ENCODE peak calls at places on chromosomes 11 and 22, in nine cellular contexts. One of them, this sample, is unnamed.

GRCh38 chr11:132205496-132205895 is 835.1 kb downstream of the NTM start:
- DNase-seq in foreskin fibroblast: no peak
- DNase-seq in NB4: no peak
- DNase-seq in fibroblast of the aortic adventitia: no peak
- DNase-seq in mammary epithelial cell: no peak
- DNase-seq in HFF-Myc: no peak
- DNase-seq in AG04450: no peak
- DNase-seq in coronary artery: no peak
- DNase-seq in heart right ventricle: no peak
- DNase-seq in this sample: no peak

GRCh38 chr11:116504541-116505149 is 268.1 kb downstream of the BUD13 start:
- DNase-seq in NB4: no peak
- DNase-seq in AG04450: no peak
- DNase-seq in HFF-Myc: no peak
- DNase-seq in coronary artery: peak
- DNase-seq in fibroblast of the aortic adventitia: no peak
- DNase-seq in heart right ventricle: no peak
- DNase-seq in mammary epithelial cell: no peak
- DNase-seq in foreskin fibroblast: no peak
- DNase-seq in this sample: no peak

GRCh38 chr11:1748467-1749019 is 1.9 kb downstream of the IFITM10 start:
- DNase-seq in mammary epithelial cell: peak
- DNase-seq in HFF-Myc: no peak
- DNase-seq in coronary artery: no peak
- DNase-seq in heart right ventricle: no peak
- DNase-seq in NB4: no peak
- DNase-seq in foreskin fibroblast: no peak
- DNase-seq in fibroblast of the aortic adventitia: no peak
- DNase-seq in AG04450: no peak
- DNase-seq in this sample: no peak

GRCh38 chr11:78354741-78355705 is 62.6 kb downstream of the GAB2 start:
- DNase-seq in foreskin fibroblast: peak
- DNase-seq in heart right ventricle: no peak
- DNase-seq in AG04450: no peak
- DNase-seq in mammary epithelial cell: no peak
- DNase-seq in fibroblast of the aortic adventitia: peak
- DNase-seq in NB4: peak
- DNase-seq in coronary artery: no peak
- DNase-seq in HFF-Myc: no peak
- DNase-seq in this sample: no peak

GRCh38 chr22:21567456-21568206 is at the start of gene UBE2L3:
- DNase-seq in heart right ventricle: peak
- DNase-seq in AG04450: peak
- DNase-seq in coronary artery: peak
- DNase-seq in NB4: peak
- DNase-seq in foreskin fibroblast: peak
- DNase-seq in fibroblast of the aortic adventitia: peak
- DNase-seq in HFF-Myc: peak
- DNase-seq in mammary epithelial cell: peak
- DNase-seq in this sample: peak

GRCh38 chr11:44309483-44310197 is at the start of gene ALX4:
- DNase-seq in foreskin fibroblast: peak
- DNase-seq in coronary artery: no peak
- DNase-seq in fibroblast of the aortic adventitia: no peak
- DNase-seq in heart right ventricle: peak
- DNase-seq in mammary epithelial cell: peak
- DNase-seq in AG04450: no peak
- DNase-seq in HFF-Myc: no peak
- DNase-seq in NB4: peak
- DNase-seq in this sample: no peak

GRCh38 chr11:102950622-102951081 is 4.9 kb downstream of the MMP13 start:
- DNase-seq in HFF-Myc: no peak
- DNase-seq in mammary epithelial cell: peak
- DNase-seq in fibroblast of the aortic adventitia: peak
- DNase-seq in NB4: peak
- DNase-seq in AG04450: no peak
- DNase-seq in coronary artery: no peak
- DNase-seq in heart right ventricle: no peak
- DNase-seq in foreskin fibroblast: peak
- DNase-seq in this sample: peak

GRCh38 chr22:46902436-46902835 is 140.0 kb downstream of the TBC1D22A start:
- DNase-seq in coronary artery: no peak
- DNase-seq in NB4: no peak
- DNase-seq in foreskin fibroblast: no peak
- DNase-seq in heart right ventricle: no peak
- DNase-seq in fibroblast of the aortic adventitia: no peak
- DNase-seq in mammary epithelial cell: no peak
- DNase-seq in HFF-Myc: no peak
- DNase-seq in AG04450: no peak
- DNase-seq in this sample: no peak

GRCh38 chr11:1863352-1864215 is 10.7 kb downstream of the LSP1 start:
- DNase-seq in NB4: peak
- DNase-seq in mammary epithelial cell: peak
- DNase-seq in coronary artery: peak
- DNase-seq in HFF-Myc: peak
- DNase-seq in heart right ventricle: peak
- DNase-seq in fibroblast of the aortic adventitia: peak
- DNase-seq in foreskin fibroblast: peak
- DNase-seq in AG04450: peak
- DNase-seq in this sample: peak

GRCh38 chr11:102172127-102172848 is 62.0 kb downstream of the YAP1 start:
- DNase-seq in mammary epithelial cell: peak
- DNase-seq in heart right ventricle: no peak
- DNase-seq in coronary artery: no peak
- DNase-seq in AG04450: no peak
- DNase-seq in foreskin fibroblast: peak
- DNase-seq in fibroblast of the aortic adventitia: peak
- DNase-seq in NB4: no peak
- DNase-seq in HFF-Myc: no peak
- DNase-seq in this sample: peak

GRCh38 chr22:28857288-28857687 is 26.1 kb upstream of the ZNRF3 start:
- DNase-seq in NB4: no peak
- DNase-seq in coronary artery: no peak
- DNase-seq in mammary epithelial cell: no peak
- DNase-seq in HFF-Myc: no peak
- DNase-seq in foreskin fibroblast: no peak
- DNase-seq in fibroblast of the aortic adventitia: no peak
- DNase-seq in heart right ventricle: no peak
- DNase-seq in AG04450: no peak
- DNase-seq in this sample: no peak

GRCh38 chr11:16956538-16957153 is 57.6 kb downstream of the PLEKHA7 start:
- DNase-seq in fibroblast of the aortic adventitia: no peak
- DNase-seq in NB4: no peak
- DNase-seq in coronary artery: no peak
- DNase-seq in AG04450: no peak
- DNase-seq in HFF-Myc: no peak
- DNase-seq in mammary epithelial cell: peak
- DNase-seq in foreskin fibroblast: no peak
- DNase-seq in heart right ventricle: no peak
- DNase-seq in this sample: peak

GRCh38 chr11:134691985-134692384 is 279.9 kb upstream of the B3GAT1 start:
- DNase-seq in fibroblast of the aortic adventitia: peak
- DNase-seq in AG04450: no peak
- DNase-seq in heart right ventricle: no peak
- DNase-seq in coronary artery: no peak
- DNase-seq in foreskin fibroblast: no peak
- DNase-seq in mammary epithelial cell: peak
- DNase-seq in NB4: no peak
- DNase-seq in HFF-Myc: no peak
- DNase-seq in this sample: peak

GRCh38 chr22:23400286-23400981 is 179.7 kb downstream of the IGLL1 start:
- DNase-seq in NB4: no peak
- DNase-seq in heart right ventricle: no peak
- DNase-seq in coronary artery: no peak
- DNase-seq in fibroblast of the aortic adventitia: no peak
- DNase-seq in AG04450: no peak
- DNase-seq in foreskin fibroblast: no peak
- DNase-seq in mammary epithelial cell: no peak
- DNase-seq in HFF-Myc: no peak
- DNase-seq in this sample: no peak

DNA sequence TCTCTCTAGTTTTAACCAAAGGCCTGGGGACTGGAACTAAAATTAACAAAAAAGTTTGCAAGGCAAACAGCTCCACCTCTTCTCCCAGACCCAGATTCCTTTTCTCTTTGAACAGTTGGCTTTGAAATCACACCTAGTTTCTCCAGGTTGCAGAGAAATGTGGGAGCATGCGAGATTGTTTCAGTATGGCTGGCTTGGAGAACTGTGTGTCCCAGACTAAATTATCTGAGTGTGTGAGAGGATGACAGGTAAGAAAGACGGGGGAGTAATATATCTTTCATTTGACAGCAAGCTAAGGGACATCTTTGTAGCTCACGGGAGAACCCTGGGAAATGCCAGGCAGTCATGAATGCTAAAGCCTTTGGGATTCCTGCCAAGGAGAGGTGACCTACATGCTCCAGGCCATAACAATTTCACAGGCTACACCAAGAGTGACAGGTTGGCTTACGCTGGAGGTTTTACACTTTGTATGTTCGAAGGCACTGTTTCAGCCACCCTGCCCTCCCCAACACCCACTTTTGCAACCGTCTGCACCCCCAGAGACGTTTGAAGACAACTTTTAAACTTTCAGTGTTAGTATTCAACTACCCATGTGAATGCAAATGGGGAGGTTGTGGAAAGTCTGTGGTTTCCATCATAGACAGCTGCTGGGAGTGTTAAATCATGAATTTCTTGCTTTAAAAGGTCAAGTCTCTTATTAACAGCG is 109.3 kb upstream of the SNX19 start:
- DNase-seq in heart right ventricle: no peak
- DNase-seq in fibroblast of the aortic adventitia: no peak
- DNase-seq in coronary artery: no peak
- DNase-seq in mammary epithelial cell: no peak
- DNase-seq in AG04450: no peak
- DNase-seq in foreskin fibroblast: no peak
- DNase-seq in NB4: no peak
- DNase-seq in HFF-Myc: no peak
- DNase-seq in this sample: no peak
- TF ChIP-seq CTCF in heart right ventricle: no peak
- TF ChIP-seq CTCF in fibroblast of the aortic adventitia: no peak
- TF ChIP-seq CTCF in coronary artery: no peak
- TF ChIP-seq CTCF in mammary epithelial cell: no peak
- TF ChIP-seq CTCF in AG04450: no peak
- TF ChIP-seq CTCF in foreskin fibroblast: no peak
- TF ChIP-seq CTCF in NB4: no peak
- TF ChIP-seq CTCF in HFF-Myc: no peak
- TF ChIP-seq CTCF in this sample: no peak

GRCh38 chr11:32432565-32433248 is 2.6 kb downstream of the WT1 start:
- DNase-seq in foreskin fibroblast: no peak
- DNase-seq in AG04450: no peak
- DNase-seq in NB4: peak
- DNase-seq in coronary artery: no peak
- DNase-seq in heart right ventricle: no peak
- DNase-seq in HFF-Myc: no peak
- DNase-seq in mammary epithelial cell: no peak
- DNase-seq in fibroblast of the aortic adventitia: no peak
- DNase-seq in this sample: no peak

GRCh38 chr11:32430586-32431357 is 4.6 kb downstream of the WT1 start:
- DNase-seq in AG04450: no peak
- DNase-seq in foreskin fibroblast: no peak
- DNase-seq in fibroblast of the aortic adventitia: no peak
- DNase-seq in coronary artery: no peak
- DNase-seq in NB4: no peak
- DNase-seq in HFF-Myc: no peak
- DNase-seq in heart right ventricle: no peak
- DNase-seq in mammary epithelial cell: no peak
- DNase-seq in this sample: no peak

GRCh38 chr11:32433249-32434115 is 1.9 kb downstream of the WT1 start:
- DNase-seq in foreskin fibroblast: no peak
- DNase-seq in heart right ventricle: no peak
- DNase-seq in AG04450: no peak
- DNase-seq in mammary epithelial cell: no peak
- DNase-seq in fibroblast of the aortic adventitia: no peak
- DNase-seq in NB4: peak
- DNase-seq in coronary artery: no peak
- DNase-seq in HFF-Myc: no peak
- DNase-seq in this sample: no peak

GRCh38 chr11:32429477-32429876 is 5.9 kb downstream of the WT1 start:
- DNase-seq in mammary epithelial cell: no peak
- DNase-seq in foreskin fibroblast: no peak
- DNase-seq in HFF-Myc: no peak
- DNase-seq in fibroblast of the aortic adventitia: no peak
- DNase-seq in heart right ventricle: no peak
- DNase-seq in NB4: no peak
- DNase-seq in AG04450: no peak
- DNase-seq in coronary artery: no peak
- DNase-seq in this sample: no peak

DNA sequence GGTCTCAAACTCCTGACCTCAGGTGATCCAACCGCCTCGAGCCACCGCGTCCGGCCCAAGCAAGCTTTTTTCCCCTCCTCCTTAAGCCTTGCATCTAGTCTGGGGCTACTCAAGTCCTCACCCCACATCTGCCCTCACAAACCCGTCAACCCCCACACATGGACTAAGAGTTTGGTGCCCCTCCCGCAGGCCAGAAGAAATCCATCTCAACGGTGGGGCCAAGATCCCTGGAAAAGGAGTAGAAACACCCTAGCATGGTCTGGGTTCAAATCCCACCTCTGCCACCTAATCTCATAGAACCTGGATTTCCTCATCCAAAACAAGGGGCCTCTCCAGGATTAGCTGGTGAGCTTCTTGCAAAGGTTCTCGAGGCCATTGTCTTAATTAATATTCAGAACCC is 3.7 kb downstream of the WT1 start:
- DNase-seq in heart right ventricle: no peak
- DNase-seq in foreskin fibroblast: no peak
- DNase-seq in fibroblast of the aortic adventitia: no peak
- DNase-seq in coronary artery: no peak
- DNase-seq in HFF-Myc: no peak
- DNase-seq in NB4: no peak
- DNase-seq in AG04450: no peak
- DNase-seq in mammary epithelial cell: no peak
- DNase-seq in this sample: no peak
- H3K4me3 ChIP-seq in heart right ventricle: no peak
- H3K4me3 ChIP-seq in foreskin fibroblast: no peak
- H3K4me3 ChIP-seq in fibroblast of the aortic adventitia: no peak
- H3K4me3 ChIP-seq in coronary artery: no peak
- H3K4me3 ChIP-seq in HFF-Myc: no peak
- H3K4me3 ChIP-seq in NB4: peak
- H3K4me3 ChIP-seq in AG04450: no peak
- H3K4me3 ChIP-seq in mammary epithelial cell: no peak
- H3K4me3 ChIP-seq in this sample: no peak

GRCh38 chr22:37844904-37845334 is 785 bp upstream of the ANKRD54 start:
- DNase-seq in heart right ventricle: no peak
- DNase-seq in mammary epithelial cell: no peak
- DNase-seq in HFF-Myc: no peak
- DNase-seq in foreskin fibroblast: no peak
- DNase-seq in fibroblast of the aortic adventitia: no peak
- DNase-seq in NB4: no peak
- DNase-seq in AG04450: no peak
- DNase-seq in coronary artery: no peak
- DNase-seq in this sample: peak
- TF ChIP-seq CTCF in heart right ventricle: no peak
- TF ChIP-seq CTCF in mammary epithelial cell: no peak
- TF ChIP-seq CTCF in HFF-Myc: no peak
- TF ChIP-seq CTCF in foreskin fibroblast: no peak
- TF ChIP-seq CTCF in fibroblast of the aortic adventitia: no peak
- TF ChIP-seq CTCF in NB4: no peak
- TF ChIP-seq CTCF in AG04450: no peak
- TF ChIP-seq CTCF in coronary artery: no peak
- TF ChIP-seq CTCF in this sample: no peak

GRCh38 chr11:122179966-122180365 is 64.0 kb upstream of the BLID start:
- DNase-seq in fibroblast of the aortic adventitia: no peak
- DNase-seq in coronary artery: no peak
- DNase-seq in NB4: no peak
- DNase-seq in HFF-Myc: no peak
- DNase-seq in AG04450: no peak
- DNase-seq in foreskin fibroblast: no peak
- DNase-seq in heart right ventricle: no peak
- DNase-seq in mammary epithelial cell: no peak
- DNase-seq in this sample: no peak
- H3K4me3 ChIP-seq in fibroblast of the aortic adventitia: peak
- H3K4me3 ChIP-seq in coronary artery: peak
- H3K4me3 ChIP-seq in NB4: no peak
- H3K4me3 ChIP-seq in HFF-Myc: peak
- H3K4me3 ChIP-seq in AG04450: peak
- H3K4me3 ChIP-seq in foreskin fibroblast: peak
- H3K4me3 ChIP-seq in heart right ventricle: no peak
- H3K4me3 ChIP-seq in mammary epithelial cell: peak
- H3K4me3 ChIP-seq in this sample: no peak